ENCODE peak calls at places on chromosomes 12 and 14, in eight cellular contexts. One of them, this sample, is unnamed.

GRCh38 chr12:30909721-30910350 is 16.7 kb upstream of the TSPAN11 start:
- DNase-seq in CD4-positive, alpha-beta T cell: no peak
- DNase-seq in T-helper 2 cell: no peak
- DNase-seq in hypothalamus: no peak
- DNase-seq in occipital lobe: no peak
- DNase-seq in CD8-positive, alpha-beta T cell: no peak
- DNase-seq in HEK293T: no peak
- DNase-seq in GM12865: no peak
- DNase-seq in this sample: no peak

GRCh38 chr14:72615511-72616121 is 278.3 kb downstream of the DPF3 start:
- DNase-seq in CD4-positive, alpha-beta T cell: no peak
- DNase-seq in T-helper 2 cell: no peak
- DNase-seq in hypothalamus: no peak
- DNase-seq in occipital lobe: peak; percentile 39
- DNase-seq in CD8-positive, alpha-beta T cell: peak; percentile 4
- DNase-seq in HEK293T: no peak
- DNase-seq in GM12865: no peak
- DNase-seq in this sample: no peak

GRCh38 chr12:104356231-104357115 is 52.9 kb downstream of the EID3 start:
- DNase-seq in CD4-positive, alpha-beta T cell: no peak
- DNase-seq in T-helper 2 cell: no peak
- DNase-seq in hypothalamus: no peak
- DNase-seq in occipital lobe: no peak
- DNase-seq in CD8-positive, alpha-beta T cell: no peak
- DNase-seq in HEK293T: no peak
- DNase-seq in GM12865: no peak
- DNase-seq in this sample: no peak

GRCh38 chr14:67487937-67488893 is at the start of gene TMEM229B:
- DNase-seq in CD4-positive, alpha-beta T cell: peak; percentile 71
- DNase-seq in T-helper 2 cell: peak; percentile 77
- DNase-seq in hypothalamus: no peak
- DNase-seq in occipital lobe: no peak
- DNase-seq in CD8-positive, alpha-beta T cell: peak; percentile 77
- DNase-seq in HEK293T: no peak
- DNase-seq in GM12865: peak; percentile 96
- DNase-seq in this sample: peak; percentile 43

GRCh38 chr12:55682087-55682796 is 25.5 kb downstream of the ITGA7 start:
- DNase-seq in CD4-positive, alpha-beta T cell: no peak
- DNase-seq in T-helper 2 cell: no peak
- DNase-seq in hypothalamus: no peak
- DNase-seq in occipital lobe: no peak
- DNase-seq in CD8-positive, alpha-beta T cell: no peak
- DNase-seq in HEK293T: no peak
- DNase-seq in GM12865: no peak
- DNase-seq in this sample: no peak

GRCh38 chr14:89748004-89748403 is 206.5 kb downstream of the EFCAB11 start:
- DNase-seq in CD4-positive, alpha-beta T cell: no peak
- DNase-seq in T-helper 2 cell: no peak
- DNase-seq in hypothalamus: no peak
- DNase-seq in occipital lobe: no peak
- DNase-seq in CD8-positive, alpha-beta T cell: no peak
- DNase-seq in HEK293T: no peak
- DNase-seq in GM12865: no peak
- DNase-seq in this sample: no peak

GRCh38 chr14:75476274-75476995 is 45.8 kb upstream of the BATF start:
- DNase-seq in CD4-positive, alpha-beta T cell: no peak
- DNase-seq in T-helper 2 cell: no peak
- DNase-seq in hypothalamus: no peak
- DNase-seq in occipital lobe: no peak
- DNase-seq in CD8-positive, alpha-beta T cell: no peak
- DNase-seq in HEK293T: no peak
- DNase-seq in GM12865: no peak
- DNase-seq in this sample: no peak

GRCh38 chr14:68050177-68050576 is 230.6 kb downstream of the RAD51B start:
- DNase-seq in CD4-positive, alpha-beta T cell: no peak
- DNase-seq in T-helper 2 cell: no peak
- DNase-seq in hypothalamus: no peak
- DNase-seq in occipital lobe: no peak
- DNase-seq in CD8-positive, alpha-beta T cell: no peak
- DNase-seq in HEK293T: no peak
- DNase-seq in GM12865: no peak
- DNase-seq in this sample: no peak

GRCh38 chr14:76531085-76531484 is 155.1 kb downstream of the ESRRB start:
- DNase-seq in CD4-positive, alpha-beta T cell: no peak
- DNase-seq in T-helper 2 cell: no peak
- DNase-seq in hypothalamus: no peak
- DNase-seq in occipital lobe: no peak
- DNase-seq in CD8-positive, alpha-beta T cell: no peak
- DNase-seq in HEK293T: no peak
- DNase-seq in GM12865: no peak
- DNase-seq in this sample: no peak

GRCh38 chr12:9364224-9365176 is 156.3 kb upstream of the PZP start:
- DNase-seq in CD4-positive, alpha-beta T cell: no peak
- DNase-seq in T-helper 2 cell: no peak
- DNase-seq in hypothalamus: no peak
- DNase-seq in occipital lobe: peak; percentile 29
- DNase-seq in CD8-positive, alpha-beta T cell: peak; percentile 22
- DNase-seq in HEK293T: no peak
- DNase-seq in GM12865: peak; percentile 97
- DNase-seq in this sample: peak; percentile 69

GRCh38 chr12:89062996-89063395 is 289.3 kb downstream of the DUSP6 start:
- DNase-seq in CD4-positive, alpha-beta T cell: no peak
- DNase-seq in T-helper 2 cell: no peak
- DNase-seq in hypothalamus: no peak
- DNase-seq in occipital lobe: no peak
- DNase-seq in CD8-positive, alpha-beta T cell: no peak
- DNase-seq in HEK293T: no peak
- DNase-seq in GM12865: no peak
- DNase-seq in this sample: no peak

GRCh38 chr14:75334191-75335051 is 55.8 kb downstream of the FOS start:
- DNase-seq in CD4-positive, alpha-beta T cell: peak; percentile 57
- DNase-seq in T-helper 2 cell: peak; percentile 49
- DNase-seq in hypothalamus: no peak
- DNase-seq in occipital lobe: no peak
- DNase-seq in CD8-positive, alpha-beta T cell: peak; percentile 62
- DNase-seq in HEK293T: no peak
- DNase-seq in GM12865: peak; percentile 83
- DNase-seq in this sample: peak; percentile 55

GRCh38 chr12:31491819-31492598 is 98.9 kb downstream of the DENND5B start:
- DNase-seq in CD4-positive, alpha-beta T cell: no peak
- DNase-seq in T-helper 2 cell: no peak
- DNase-seq in hypothalamus: no peak
- DNase-seq in occipital lobe: no peak
- DNase-seq in CD8-positive, alpha-beta T cell: no peak
- DNase-seq in HEK293T: peak; percentile 16
- DNase-seq in GM12865: no peak
- DNase-seq in this sample: peak; percentile 25

GRCh38 chr14:90405101-90405500 is 8.3 kb downstream of the CALM1 start:
- DNase-seq in CD4-positive, alpha-beta T cell: no peak
- DNase-seq in T-helper 2 cell: no peak
- DNase-seq in hypothalamus: no peak
- DNase-seq in occipital lobe: no peak
- DNase-seq in CD8-positive, alpha-beta T cell: no peak
- DNase-seq in HEK293T: no peak
- DNase-seq in GM12865: no peak
- DNase-seq in this sample: no peak

This sample was measured in Ammon's horn.